ENCODE peak calls at places on chromosomes 6 and 20, in six cellular contexts. Q is HEK293T; H is lower leg skin; L is effector memory CD4-positive, alpha-beta T cell; Y is breast epithelium; G is stimulated activated CD8-positive, alpha-beta memory T cell treated with anti-CD3 and anti-CD28 coated beads, Interleukin-4, amount 100 ng/mL, for 1 hour. P is an unnamed sample.

GRCh38 chr6:43334466-43335095 is 26.0 kb upstream of the CRIP3 start:
- DNase-seq in Q (peak; percentile 64), H (no peak), L (no peak), Y (no peak), G (no peak), P (no peak)

GRCh38 chr6:3403244-3404154 is 53.4 kb downstream of the SLC22A23 start:
- DNase-seq in Q (no peak), H (peak; percentile 70), L (no peak), Y (no peak), G (no peak), P (no peak)

GRCh38 chr20:57315083-57315963 is 14.3 kb upstream of the SPO11 start:
- DNase-seq in Q (no peak), H (peak; percentile 53), L (no peak), Y (no peak), G (no peak), P (no peak)

GRCh38 chr6:132683543-132683942 is 24.6 kb upstream of the TAAR1 start:
- DNase-seq in Q (no peak), H (no peak), L (no peak), Y (no peak), G (no peak), P (no peak)

GRCh38 chr6:50602191-50602810 is 111.0 kb upstream of the TFAP2D start:
- DNase-seq in Q (peak; percentile 9), H (no peak), L (no peak), Y (no peak), G (no peak), P (no peak)

GRCh38 chr6:169291639-169292339 is 38.1 kb upstream of the THBS2 start:
- DNase-seq in Q (no peak), H (no peak), L (no peak), Y (no peak), G (no peak), P (no peak)

GRCh38 chr20:53829086-53829703 is 235.6 kb upstream of the ZNF217 start:
- DNase-seq in Q (no peak), H (no peak), L (no peak), Y (no peak), G (no peak), P (no peak)

GRCh38 chr6:34414999-34415858 is 10.6 kb downstream of the RPS10 start:
- DNase-seq in Q (peak; percentile 53), H (no peak), L (peak; percentile 11), Y (no peak), G (no peak), P (no peak)

GRCh38 chr6:113187671-113188070 is 669.5 kb upstream of the MARCKS start:
- DNase-seq in Q (no peak), H (no peak), L (no peak), Y (no peak), G (no peak), P (no peak)

GRCh38 chr6:87538510-87539260 is 51.1 kb downstream of the RARS2 start:
- DNase-seq in Q (no peak), H (no peak), L (no peak), Y (no peak), G (no peak), P (no peak)

GRCh38 chr6:142372348-142372747 is 70.5 kb downstream of the ADGRG6 start:
- DNase-seq in Q (no peak), H (no peak), L (no peak), Y (no peak), G (no peak), P (no peak)

GRCh38 chr6:34560366-34561226 is 4.5 kb upstream of the SPDEF start:
- DNase-seq in Q (no peak), H (no peak), L (no peak), Y (no peak), G (no peak), P (no peak)

GRCh38 chr20:44746367-44747165 is 901 bp downstream of the KCNK15 start:
- DNase-seq in Q (no peak), H (no peak), L (no peak), Y (no peak), G (no peak), P (no peak)

GRCh38 chr6:96888745-96889144 is 8.9 kb downstream of the NDUFAF4 start:
- DNase-seq in Q (no peak), H (no peak), L (no peak), Y (no peak), G (no peak), P (no peak)

GRCh38 chr6:112356994-112357393 is 9.9 kb downstream of the RFPL4B start:
- DNase-seq in Q (no peak), H (no peak), L (no peak), Y (no peak), G (no peak), P (no peak)

GRCh38 chr6:116144590-116144989 is 18.7 kb upstream of the COL10A1 start:
- DNase-seq in Q (no peak), H (no peak), L (no peak), Y (no peak), G (no peak), P (no peak)

GRCh38 chr6:18741741-18742140 is 354.6 kb downstream of the RNF144B start:
- DNase-seq in Q (no peak), H (no peak), L (no peak), Y (no peak), G (no peak), P (no peak)

P was measured in cortex of kidney.